ENCODE peak calls at places on chromosomes 4 and X, in six cellular contexts. One of them, this sample, is unnamed. For H3K27me3, the result is how much of the 10 kb centered on the place peaks cover.

GRCh38 chr4:52712991-52713275 is 38.3 kb downstream of the ERVMER34-1 start:
- DNase-seq in GM23338: no peak
- DNase-seq in heart left ventricle: no peak
- DNase-seq in HCT116: no peak
- DNase-seq in neuronal stem cell: no peak
- DNase-seq in psoas muscle: no peak
- DNase-seq in this sample: no peak

GRCh38 chr4:155941085-155941484 is 12.6 kb downstream of the CTSO start:
- DNase-seq in GM23338: no peak
- DNase-seq in heart left ventricle: no peak
- DNase-seq in HCT116: no peak
- DNase-seq in neuronal stem cell: no peak
- DNase-seq in psoas muscle: no peak
- DNase-seq in this sample: no peak

GRCh38 chrX:7074135-7074907 is 73.2 kb upstream of the STS start:
- DNase-seq in GM23338: no peak
- DNase-seq in heart left ventricle: no peak
- DNase-seq in HCT116: no peak
- DNase-seq in neuronal stem cell: no peak
- DNase-seq in psoas muscle: no peak
- DNase-seq in this sample: peak

GRCh38 chr4:118224239-118224829 is 128.5 kb downstream of the PRSS12 start:
- DNase-seq in GM23338: peak
- DNase-seq in heart left ventricle: no peak
- DNase-seq in HCT116: peak
- DNase-seq in neuronal stem cell: peak
- DNase-seq in psoas muscle: no peak
- DNase-seq in this sample: no peak

GRCh38 chr4:24747234-24747975 is 48.0 kb upstream of the SOD3 start:
- DNase-seq in GM23338: no peak
- DNase-seq in heart left ventricle: no peak
- DNase-seq in HCT116: no peak
- DNase-seq in neuronal stem cell: no peak
- DNase-seq in psoas muscle: no peak
- DNase-seq in this sample: no peak

GRCh38 chr4:169663894-169664293 is 43.5 kb downstream of the CLCN3 start:
- DNase-seq in GM23338: no peak
- DNase-seq in heart left ventricle: no peak
- DNase-seq in HCT116: no peak
- DNase-seq in neuronal stem cell: peak
- DNase-seq in psoas muscle: no peak
- DNase-seq in this sample: no peak

GRCh38 chrX:137171626-137172025 is 137.8 kb upstream of the GPR101 start:
- DNase-seq in GM23338: no peak
- DNase-seq in heart left ventricle: no peak
- DNase-seq in HCT116: no peak
- DNase-seq in neuronal stem cell: no peak
- DNase-seq in psoas muscle: no peak
- DNase-seq in this sample: no peak

GRCh38 chr4:81512945-81513584 is 41.4 kb upstream of the RASGEF1B start:
- DNase-seq in GM23338: no peak
- DNase-seq in heart left ventricle: no peak
- DNase-seq in HCT116: no peak
- DNase-seq in neuronal stem cell: peak
- DNase-seq in psoas muscle: no peak
- DNase-seq in this sample: no peak

GRCh38 chr4:39464886-39465501 is 6.1 kb downstream of the LIAS start:
- DNase-seq in GM23338: no peak
- DNase-seq in heart left ventricle: no peak
- DNase-seq in HCT116: peak
- DNase-seq in neuronal stem cell: no peak
- DNase-seq in psoas muscle: no peak
- DNase-seq in this sample: no peak

GRCh38 chrX:112863850-112864249 is 23.2 kb upstream of the AMOT start:
- DNase-seq in GM23338: no peak
- DNase-seq in heart left ventricle: no peak
- DNase-seq in HCT116: no peak
- DNase-seq in neuronal stem cell: no peak
- DNase-seq in psoas muscle: no peak
- DNase-seq in this sample: no peak

GRCh38 chr4:139511320-139511719 is 44.7 kb downstream of the SETD7 start:
- DNase-seq in GM23338: no peak
- DNase-seq in heart left ventricle: no peak
- DNase-seq in HCT116: no peak
- DNase-seq in neuronal stem cell: no peak
- DNase-seq in psoas muscle: no peak
- DNase-seq in this sample: no peak

GRCh38 chr4:75686346-75686745 is 13.1 kb upstream of the G3BP2 start:
- DNase-seq in GM23338: no peak
- DNase-seq in heart left ventricle: no peak
- DNase-seq in HCT116: no peak
- DNase-seq in neuronal stem cell: no peak
- DNase-seq in psoas muscle: no peak
- DNase-seq in this sample: no peak

GRCh38 chr4:55172694-55173287 is 47.4 kb upstream of the KDR start:
- DNase-seq in GM23338: no peak
- DNase-seq in heart left ventricle: no peak
- DNase-seq in HCT116: no peak
- DNase-seq in neuronal stem cell: no peak
- DNase-seq in psoas muscle: no peak
- DNase-seq in this sample: no peak

GRCh38 chr4:147157860-147158701 is 212.4 kb upstream of the TTC29 start:
- DNase-seq in GM23338: peak
- DNase-seq in heart left ventricle: peak
- DNase-seq in HCT116: no peak
- DNase-seq in neuronal stem cell: peak
- DNase-seq in psoas muscle: peak
- DNase-seq in this sample: peak

GRCh38 chr4:17787315-17787714 is 5.9 kb upstream of the FAM184B start:
- DNase-seq in GM23338: no peak
- DNase-seq in heart left ventricle: no peak
- DNase-seq in HCT116: no peak
- DNase-seq in neuronal stem cell: no peak
- DNase-seq in psoas muscle: no peak
- DNase-seq in this sample: no peak

GRCh38 chr4:189600598-189601435 is 339.9 kb upstream of the FRG1 start:
- DNase-seq in GM23338: no peak
- DNase-seq in heart left ventricle: no peak
- DNase-seq in HCT116: no peak
- DNase-seq in neuronal stem cell: no peak
- DNase-seq in psoas muscle: no peak
- DNase-seq in this sample: peak

GRCh38 chrX:104922206-104922621 is 298.3 kb downstream of the TEX13A start:
- DNase-seq in GM23338: peak
- DNase-seq in heart left ventricle: peak
- DNase-seq in HCT116: peak
- DNase-seq in neuronal stem cell: peak
- DNase-seq in psoas muscle: peak
- DNase-seq in this sample: peak

GRCh38 chr4:155807021-155807420 is 48.2 kb downstream of the GUCY1B1 start:
- DNase-seq in GM23338: no peak
- DNase-seq in heart left ventricle: no peak
- DNase-seq in HCT116: no peak
- DNase-seq in neuronal stem cell: no peak
- DNase-seq in psoas muscle: no peak
- DNase-seq in this sample: no peak

GRCh38 chr4:111362891-111363290 is 740.0 kb upstream of the PITX2 start:
- DNase-seq in GM23338: no peak
- DNase-seq in heart left ventricle: no peak
- DNase-seq in HCT116: no peak
- DNase-seq in neuronal stem cell: no peak
- DNase-seq in psoas muscle: peak
- DNase-seq in this sample: no peak

GRCh38 chr4:11426716-11427115 is 2.0 kb downstream of the HS3ST1 start:
- DNase-seq in GM23338: no peak
- DNase-seq in heart left ventricle: no peak
- DNase-seq in HCT116: no peak
- DNase-seq in neuronal stem cell: peak
- DNase-seq in psoas muscle: no peak
- DNase-seq in this sample: no peak

GRCh38 chr4:21765810-21766407 is 182.7 kb downstream of the KCNIP4 start:
- DNase-seq in GM23338: peak
- DNase-seq in heart left ventricle: no peak
- DNase-seq in HCT116: peak
- DNase-seq in neuronal stem cell: peak
- DNase-seq in psoas muscle: no peak
- DNase-seq in this sample: peak

GRCh38 chrX:107970073-107970472 is 12.1 kb downstream of the TEX13B start:
- DNase-seq in GM23338: no peak
- DNase-seq in heart left ventricle: no peak
- DNase-seq in HCT116: no peak
- DNase-seq in neuronal stem cell: no peak
- DNase-seq in psoas muscle: no peak
- DNase-seq in this sample: no peak

GRCh38 chrX:69524765-69525164 is 20.6 kb downstream of the NALF2 start:
- DNase-seq in GM23338: no peak
- DNase-seq in heart left ventricle: no peak
- DNase-seq in HCT116: no peak
- DNase-seq in neuronal stem cell: no peak
- DNase-seq in psoas muscle: no peak
- DNase-seq in this sample: no peak

GRCh38 chrX:102697506-102697905 is 14.7 kb upstream of the GPRASP2 start:
- DNase-seq in GM23338: no peak
- DNase-seq in heart left ventricle: no peak
- DNase-seq in HCT116: no peak
- DNase-seq in neuronal stem cell: no peak
- DNase-seq in psoas muscle: no peak
- DNase-seq in this sample: no peak

GRCh38 chrX:108447303-108447702 is 7.7 kb downstream of the COL4A5 start:
- DNase-seq in GM23338: no peak
- DNase-seq in heart left ventricle: no peak
- DNase-seq in HCT116: no peak
- DNase-seq in neuronal stem cell: no peak
- DNase-seq in psoas muscle: no peak
- DNase-seq in this sample: no peak

GRCh38 chrX:50691820-50692219 is 122.2 kb downstream of the SHROOM4 start:
- DNase-seq in GM23338: peak
- DNase-seq in heart left ventricle: no peak
- DNase-seq in HCT116: peak
- DNase-seq in neuronal stem cell: no peak
- DNase-seq in psoas muscle: no peak
- DNase-seq in this sample: peak

GRCh38 chrX:113260474-113260873 is 419.8 kb upstream of the AMOT start:
- DNase-seq in GM23338: peak
- DNase-seq in heart left ventricle: no peak
- DNase-seq in HCT116: peak
- DNase-seq in neuronal stem cell: no peak
- DNase-seq in psoas muscle: no peak
- DNase-seq in this sample: no peak

GRCh38 chr4:121408-122084 is 2.8 kb upstream of the ZNF718 start:
- DNase-seq in GM23338: no peak
- DNase-seq in heart left ventricle: no peak
- DNase-seq in HCT116: no peak
- DNase-seq in neuronal stem cell: no peak
- DNase-seq in psoas muscle: no peak
- DNase-seq in this sample: no peak

GRCh38 chr4:127993150-127993549 is 27.9 kb downstream of the ABHD18 start:
- DNase-seq in GM23338: no peak
- DNase-seq in heart left ventricle: no peak
- DNase-seq in HCT116: no peak
- DNase-seq in neuronal stem cell: no peak
- DNase-seq in psoas muscle: no peak
- DNase-seq in this sample: no peak

GRCh38 chr4:113069212-113069892 is 19.9 kb downstream of the ANK2 start:
- DNase-seq in GM23338: no peak
- DNase-seq in heart left ventricle: no peak
- DNase-seq in HCT116: no peak
- DNase-seq in neuronal stem cell: no peak
- DNase-seq in psoas muscle: no peak
- DNase-seq in this sample: no peak

GRCh38 chr4:7897811-7898210 is 41.9 kb downstream of the AFAP1 start:
- DNase-seq in GM23338: no peak
- DNase-seq in heart left ventricle: no peak
- DNase-seq in HCT116: no peak
- DNase-seq in neuronal stem cell: no peak
- DNase-seq in psoas muscle: no peak
- DNase-seq in this sample: no peak
- H3K27me3 ChIP-seq in GM23338: under half
- H3K27me3 ChIP-seq in heart left ventricle: under half
- H3K27me3 ChIP-seq in HCT116: under half
- H3K27me3 ChIP-seq in neuronal stem cell: under half
- H3K27me3 ChIP-seq in psoas muscle: under half
- H3K27me3 ChIP-seq in this sample: under half

GRCh38 chrX:79133897-79134296 is 10.6 kb upstream of the GPR174 start:
- DNase-seq in GM23338: no peak
- DNase-seq in heart left ventricle: no peak
- DNase-seq in HCT116: no peak
- DNase-seq in neuronal stem cell: no peak
- DNase-seq in psoas muscle: no peak
- DNase-seq in this sample: no peak
- H3K4me3 ChIP-seq in GM23338: no peak
- H3K4me3 ChIP-seq in heart left ventricle: no peak
- H3K4me3 ChIP-seq in HCT116: no peak
- H3K4me3 ChIP-seq in neuronal stem cell: no peak
- H3K4me3 ChIP-seq in psoas muscle: no peak
- H3K4me3 ChIP-seq in this sample: no peak

GRCh38 chr4:105633241-105633640 is 75.2 kb downstream of the INTS12 start:
- DNase-seq in GM23338: no peak
- DNase-seq in heart left ventricle: no peak
- DNase-seq in HCT116: no peak
- DNase-seq in neuronal stem cell: no peak
- DNase-seq in psoas muscle: no peak
- DNase-seq in this sample: no peak
- H3K27me3 ChIP-seq in GM23338: under half
- H3K27me3 ChIP-seq in heart left ventricle: under half
- H3K27me3 ChIP-seq in HCT116: under half
- H3K27me3 ChIP-seq in neuronal stem cell: under half
- H3K27me3 ChIP-seq in psoas muscle: under half
- H3K27me3 ChIP-seq in this sample: under half

DNA sequence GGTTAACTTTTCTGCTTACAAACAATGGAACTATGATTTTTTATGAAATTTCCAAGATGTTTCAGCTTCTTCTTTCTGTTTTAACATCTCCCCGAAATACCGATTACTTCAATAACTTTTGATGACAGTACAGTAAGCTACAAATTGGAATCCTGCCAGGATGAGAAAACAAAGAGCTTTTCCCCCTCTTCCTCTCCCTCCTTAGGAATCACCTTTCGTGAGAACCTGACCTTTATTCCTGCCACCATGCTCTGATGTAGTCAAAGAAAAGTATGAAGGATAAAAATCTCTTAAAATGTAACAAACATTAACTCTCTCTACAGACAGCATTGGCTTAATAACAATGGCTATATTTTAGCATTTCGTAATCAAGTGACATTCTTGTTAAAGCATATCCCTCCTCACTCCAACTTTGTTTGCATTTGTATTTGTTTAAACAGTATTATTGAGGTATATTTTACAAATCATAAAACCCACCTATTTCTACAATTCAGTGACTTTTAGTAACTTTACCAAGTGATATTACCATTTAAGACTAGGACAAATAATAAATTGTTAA is 148.7 kb upstream of the NAP1L5 start:
- DNase-seq in GM23338: no peak
- DNase-seq in heart left ventricle: no peak
- DNase-seq in HCT116: no peak
- DNase-seq in neuronal stem cell: no peak
- DNase-seq in psoas muscle: no peak
- DNase-seq in this sample: no peak
- H3K4me3 ChIP-seq in GM23338: no peak
- H3K4me3 ChIP-seq in heart left ventricle: no peak
- H3K4me3 ChIP-seq in HCT116: no peak
- H3K4me3 ChIP-seq in neuronal stem cell: no peak
- H3K4me3 ChIP-seq in psoas muscle: no peak
- H3K4me3 ChIP-seq in this sample: no peak

GRCh38 chrX:11331788-11332187 is 38.6 kb downstream of the AMELX start:
- DNase-seq in GM23338: no peak
- DNase-seq in heart left ventricle: no peak
- DNase-seq in HCT116: no peak
- DNase-seq in neuronal stem cell: no peak
- DNase-seq in psoas muscle: no peak
- DNase-seq in this sample: no peak
- H3K27me3 ChIP-seq in GM23338: under half
- H3K27me3 ChIP-seq in heart left ventricle: under half
- H3K27me3 ChIP-seq in HCT116: under half
- H3K27me3 ChIP-seq in neuronal stem cell: under half
- H3K27me3 ChIP-seq in psoas muscle: under half
- H3K27me3 ChIP-seq in this sample: under half

This sample was measured in body of pancreas.